ENCODE peak calls at places on chromosomes 13 and 19, in six cellular contexts. B, R, Y, T, D and O are unnamed samples.

GRCh38 chr13:95552539-95553270 is at the start of gene CLDN10:
- DNase-seq in Y (no peak), R (peak; percentile 71), B (no peak), T (no peak), D (no peak), O (no peak)

GRCh38 chr13:36862722-36863121 is 43.7 kb downstream of the RFXAP start:
- DNase-seq in D (no peak), B (no peak), R (no peak), T (no peak), Y (no peak), O (no peak)

GRCh38 chr13:76976488-76976887 is 15.4 kb upstream of the CLN5 start:
- DNase-seq in B (no peak), Y (peak; percentile 67), R (no peak), T (peak; percentile 29), D (no peak), O (no peak)

GRCh38 chr19:54521022-54521859 is 18.6 kb downstream of the LAIR2 start:
- DNase-seq in R (no peak), D (no peak), Y (no peak), T (peak; percentile 48), B (no peak), O (no peak)

GRCh38 chr19:18651738-18652137 is 14.9 kb downstream of the KLHL26 start:
- DNase-seq in B (no peak), Y (no peak), R (no peak), D (no peak), T (no peak), O (peak; percentile 58)

GRCh38 chr13:101903890-101904289 is 451.4 kb downstream of the ITGBL1 start:
- DNase-seq in T (no peak), Y (no peak), R (no peak), B (no peak), D (no peak), O (no peak)

GRCh38 chr13:101706651-101707050 is 254.2 kb downstream of the ITGBL1 start:
- DNase-seq in T (peak; percentile 25), D (no peak), B (no peak), R (no peak), Y (peak; percentile 79), O (no peak)

GRCh38 chr19:55275851-55276719 is 3.8 kb downstream of the HSPBP1 start:
- DNase-seq in R (no peak), T (no peak), D (no peak), B (peak; percentile 42), Y (no peak), O (no peak)

GRCh38 chr19:8161135-8161646 is 11.8 kb upstream of the FBN3 start:
- DNase-seq in B (no peak), T (peak; percentile 29), Y (peak; percentile 38), R (no peak), D (no peak), O (no peak)

GRCh38 chr19:41939861-41940442 is 11.7 kb upstream of the ERFL start:
- DNase-seq in R (peak; percentile 49), B (no peak), Y (no peak), T (peak; percentile 51), D (peak; percentile 21), O (no peak)

GRCh38 chr13:52851153-52851962 is 2.9 kb upstream of the PCDH8 start:
- DNase-seq in B (no peak), R (peak; percentile 56), D (peak; percentile 52), Y (no peak), T (peak; percentile 36), O (no peak)

GRCh38 chr13:67224148-67224846 is 5.8 kb downstream of the PCDH9 start:
- DNase-seq in D (peak; percentile 90), B (no peak), R (peak; percentile 35), Y (peak; percentile 10), T (peak; percentile 51), O (peak; percentile 36)

GRCh38 chr19:16394681-16395375 is 70.2 kb downstream of the KLF2 start:
- DNase-seq in R (no peak), D (no peak), B (no peak), T (no peak), Y (no peak), O (no peak)

GRCh38 chr13:24083141-24083540 is 77.4 kb upstream of the SPATA13 start:
- DNase-seq in Y (no peak), D (peak; percentile 89), T (no peak), R (no peak), B (no peak), O (no peak)

GRCh38 chr13:94322925-94323324 is 156.6 kb downstream of the DCT start:
- DNase-seq in B (no peak), T (no peak), Y (no peak), D (no peak), R (no peak), O (no peak)

GRCh38 chr19:7215176-7215575 is 79.0 kb downstream of the INSR start:
- DNase-seq in Y (no peak), B (no peak), D (no peak), R (no peak), T (no peak), O (no peak)

GRCh38 chr13:113666324-113666660 is 727 bp upstream of the GRK1 start:
- DNase-seq in Y (no peak), R (no peak), D (no peak), B (no peak), T (peak; percentile 17), O (no peak)

GRCh38 chr13:113942591-113943103 is 31.2 kb downstream of the C13orf46 start:
- DNase-seq in Y (no peak), R (no peak), D (no peak), B (no peak), T (no peak), O (no peak)

GRCh38 chr19:30719189-30719990 is 347.2 kb downstream of the ZNF536 start:
- DNase-seq in T (peak; percentile 31), D (peak; percentile 12), Y (no peak), B (no peak), R (peak; percentile 22), O (no peak)